ENCODE peak calls at places on chromosomes 11 and 22, in four cellular contexts. One of them, this sample, is unnamed.
A peak's percentile ranks its signal among the peaks of the same experiment; 100 is the strongest.

GRCh38 chr22:47453049-47453448 is 690.6 kb downstream of the TBC1D22A start:
- DNase-seq in fibroblast of lung: no peak
- DNase-seq in right lobe of liver: no peak
- DNase-seq in left lung: peak; percentile 10
- DNase-seq in this sample: no peak

GRCh38 chr11:112540261-112540660 is 279.6 kb upstream of the PLET1 start:
- DNase-seq in right lobe of liver: no peak
- DNase-seq in fibroblast of lung: no peak
- DNase-seq in left lung: no peak
- DNase-seq in this sample: no peak

GRCh38 chr22:50192825-50193204 is 7.1 kb downstream of the TRABD start:
- DNase-seq in left lung: peak; percentile 68
- DNase-seq in fibroblast of lung: no peak
- DNase-seq in right lobe of liver: no peak
- DNase-seq in this sample: no peak

GRCh38 chr11:130023204-130023603 is 20.6 kb upstream of the PRDM10 start:
- DNase-seq in fibroblast of lung: peak; percentile 78
- DNase-seq in right lobe of liver: no peak
- DNase-seq in left lung: no peak
- DNase-seq in this sample: no peak

GRCh38 chr11:111983187-111983986 is 41.8 kb upstream of the DLAT start:
- DNase-seq in right lobe of liver: peak; percentile 84
- DNase-seq in fibroblast of lung: peak; percentile 73
- DNase-seq in left lung: peak; percentile 83
- DNase-seq in this sample: no peak

GRCh38 chr11:14446701-14447169 is 52.9 kb downstream of the COPB1 start:
- DNase-seq in right lobe of liver: no peak
- DNase-seq in left lung: no peak
- DNase-seq in fibroblast of lung: peak; percentile 67
- DNase-seq in this sample: no peak

GRCh38 chr11:31509017-31509411 is 408 bp downstream of the IMMP1L start:
- DNase-seq in left lung: no peak
- DNase-seq in right lobe of liver: no peak
- DNase-seq in fibroblast of lung: no peak
- DNase-seq in this sample: no peak

GRCh38 chr22:22811016-22812009 is 76.3 kb upstream of the IGLL5 start:
- DNase-seq in left lung: no peak
- DNase-seq in fibroblast of lung: no peak
- DNase-seq in right lobe of liver: no peak
- DNase-seq in this sample: no peak

GRCh38 chr11:102269927-102270326 is 47.4 kb upstream of the BIRC3 start:
- DNase-seq in right lobe of liver: no peak
- DNase-seq in left lung: no peak
- DNase-seq in fibroblast of lung: peak; percentile 74
- DNase-seq in this sample: no peak

GRCh38 chr11:74636633-74637184 is 44.3 kb downstream of the POLD3 start:
- DNase-seq in left lung: no peak
- DNase-seq in right lobe of liver: no peak
- DNase-seq in fibroblast of lung: peak; percentile 91
- DNase-seq in this sample: no peak

GRCh38 chr11:128525411-128526243 is 61.7 kb downstream of the ETS1 start:
- DNase-seq in right lobe of liver: no peak
- DNase-seq in left lung: no peak
- DNase-seq in fibroblast of lung: peak; percentile 92
- DNase-seq in this sample: no peak

GRCh38 chr11:102589047-102589459 is 36.1 kb downstream of the MMP20 start:
- DNase-seq in fibroblast of lung: no peak
- DNase-seq in right lobe of liver: no peak
- DNase-seq in left lung: no peak
- DNase-seq in this sample: no peak

GRCh38 chr11:64571410-64572091 is 19.5 kb upstream of the SLC22A12 start:
- DNase-seq in fibroblast of lung: no peak
- DNase-seq in right lobe of liver: no peak
- DNase-seq in left lung: no peak
- DNase-seq in this sample: no peak

GRCh38 chr11:35087648-35088047 is 51.3 kb upstream of the CD44 start:
- DNase-seq in right lobe of liver: no peak
- DNase-seq in left lung: no peak
- DNase-seq in fibroblast of lung: peak; percentile 55
- DNase-seq in this sample: no peak

GRCh38 chr22:42396621-42397331 is 35.4 kb downstream of the NFAM1 start:
- DNase-seq in left lung: no peak
- DNase-seq in fibroblast of lung: no peak
- DNase-seq in right lobe of liver: no peak
- DNase-seq in this sample: no peak

GRCh38 chr11:129933866-129934265 is 38.5 kb upstream of the NFRKB start:
- DNase-seq in fibroblast of lung: no peak
- DNase-seq in left lung: no peak
- DNase-seq in right lobe of liver: no peak
- DNase-seq in this sample: no peak

GRCh38 chr22:17541476-17541875 is 21.8 kb upstream of the SLC25A18 start:
- DNase-seq in fibroblast of lung: no peak
- DNase-seq in left lung: no peak
- DNase-seq in right lobe of liver: no peak
- DNase-seq in this sample: no peak

GRCh38 chr22:46078241-46079092 is 71.9 kb upstream of the PPARA start:
- DNase-seq in fibroblast of lung: peak; percentile 84
- DNase-seq in left lung: peak; percentile 81
- DNase-seq in right lobe of liver: peak; percentile 63
- DNase-seq in this sample: no peak

GRCh38 chr11:85154294-85154693 is 472.9 kb downstream of the DLG2 start:
- DNase-seq in left lung: no peak
- DNase-seq in right lobe of liver: no peak
- DNase-seq in fibroblast of lung: no peak
- DNase-seq in this sample: no peak

GRCh38 chr11:36264601-36265344 is 24.5 kb downstream of the COMMD9 start:
- DNase-seq in fibroblast of lung: no peak
- DNase-seq in right lobe of liver: no peak
- DNase-seq in left lung: no peak
- DNase-seq in this sample: no peak

GRCh38 chr22:43142881-43143562 is at the start of gene MCAT:
- DNase-seq in right lobe of liver: peak; percentile 90
- DNase-seq in left lung: peak; percentile 97
- DNase-seq in fibroblast of lung: peak; percentile 72
- DNase-seq in this sample: peak; percentile 55

GRCh38 chr11:44595964-44596381 is 30.5 kb downstream of the CD82 start:
- DNase-seq in left lung: no peak
- DNase-seq in right lobe of liver: peak; percentile 87
- DNase-seq in fibroblast of lung: peak; percentile 25
- DNase-seq in this sample: no peak

GRCh38 chr11:44590769-44591168 is 25.3 kb downstream of the CD82 start:
- DNase-seq in fibroblast of lung: no peak
- DNase-seq in right lobe of liver: no peak
- DNase-seq in left lung: no peak
- DNase-seq in this sample: no peak

GRCh38 chr11:44595006-44595405 is 29.5 kb downstream of the CD82 start:
- DNase-seq in fibroblast of lung: no peak
- DNase-seq in left lung: no peak
- DNase-seq in right lobe of liver: no peak
- DNase-seq in this sample: no peak

GRCh38 chr11:44592125-44592643 is 26.7 kb downstream of the CD82 start:
- DNase-seq in right lobe of liver: no peak
- DNase-seq in left lung: no peak
- DNase-seq in fibroblast of lung: no peak
- DNase-seq in this sample: no peak

GRCh38 chr11:44593194-44593593 is 27.7 kb downstream of the CD82 start:
- DNase-seq in left lung: no peak
- DNase-seq in fibroblast of lung: no peak
- DNase-seq in right lobe of liver: no peak
- DNase-seq in this sample: no peak
- H3K27ac ChIP-seq in left lung: no peak overlapping the region
- H3K27ac ChIP-seq in fibroblast of lung: no peak overlapping the region
- H3K27ac ChIP-seq in right lobe of liver: no peak overlapping the region
- H3K27ac ChIP-seq in this sample: no peak overlapping the region

GRCh38 chr11:119832132-119832531 is 103.1 kb upstream of the NECTIN1 start:
- DNase-seq in left lung: no peak
- DNase-seq in fibroblast of lung: no peak
- DNase-seq in right lobe of liver: no peak
- DNase-seq in this sample: no peak
- H3K27ac ChIP-seq in left lung: no peak overlapping the region
- H3K27ac ChIP-seq in fibroblast of lung: no peak overlapping the region
- H3K27ac ChIP-seq in right lobe of liver: no peak overlapping the region
- H3K27ac ChIP-seq in this sample: no peak overlapping the region

DNA sequence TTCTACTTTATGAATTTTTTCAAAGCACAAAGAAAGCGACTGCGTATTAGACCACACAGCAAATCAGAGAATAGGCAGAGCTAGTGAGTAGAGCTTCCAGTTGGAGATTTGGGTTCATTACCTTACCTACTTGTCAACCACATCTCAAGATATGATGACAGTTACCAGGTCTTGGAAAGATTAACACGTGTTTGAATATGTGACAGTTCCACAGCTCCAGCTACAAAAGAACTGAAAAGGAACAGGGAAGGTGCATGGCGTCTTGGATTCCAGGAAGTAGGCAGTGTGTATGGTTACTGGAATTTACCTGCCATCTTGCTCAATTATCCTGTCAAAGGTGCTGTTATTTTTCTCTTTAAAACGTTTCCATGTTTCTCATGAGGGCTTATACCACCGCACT is 5.3 kb downstream of the TIRAP start:
- DNase-seq in fibroblast of lung: no peak
- DNase-seq in right lobe of liver: no peak
- DNase-seq in left lung: no peak
- DNase-seq in this sample: no peak
- H3K27ac ChIP-seq in fibroblast of lung: no peak overlapping the region
- H3K27ac ChIP-seq in right lobe of liver: no peak overlapping the region
- H3K27ac ChIP-seq in left lung: no peak overlapping the region
- H3K27ac ChIP-seq in this sample: no peak overlapping the region

GRCh38 chr11:76668362-76669155 is 2.0 kb downstream of the LRRC32 start:
- DNase-seq in left lung: peak; percentile 4
- DNase-seq in fibroblast of lung: no peak
- DNase-seq in right lobe of liver: peak; percentile 30
- DNase-seq in this sample: no peak
- H3K27ac ChIP-seq in left lung: no peak overlapping the region
- H3K27ac ChIP-seq in fibroblast of lung: peak overlapping the region; percentile 63
- H3K27ac ChIP-seq in right lobe of liver: peak overlapping the region; percentile 33
- H3K27ac ChIP-seq in this sample: no peak overlapping the region

GRCh38 chr11:120385110-120385509 is 48.9 kb downstream of the ARHGEF12 start:
- DNase-seq in left lung: no peak
- DNase-seq in right lobe of liver: no peak
- DNase-seq in fibroblast of lung: peak; percentile 69
- DNase-seq in this sample: no peak

GRCh38 chr11:120383518-120384155 is 47.4 kb downstream of the ARHGEF12 start:
- DNase-seq in fibroblast of lung: no peak
- DNase-seq in right lobe of liver: no peak
- DNase-seq in left lung: no peak
- DNase-seq in this sample: no peak

GRCh38 chr11:120385690-120386089 is 49.5 kb downstream of the ARHGEF12 start:
- DNase-seq in left lung: no peak
- DNase-seq in fibroblast of lung: no peak
- DNase-seq in right lobe of liver: no peak
- DNase-seq in this sample: no peak

GRCh38 chr11:120386318-120386717 is 50.1 kb downstream of the ARHGEF12 start:
- DNase-seq in right lobe of liver: no peak
- DNase-seq in left lung: no peak
- DNase-seq in fibroblast of lung: no peak
- DNase-seq in this sample: no peak

DNA sequence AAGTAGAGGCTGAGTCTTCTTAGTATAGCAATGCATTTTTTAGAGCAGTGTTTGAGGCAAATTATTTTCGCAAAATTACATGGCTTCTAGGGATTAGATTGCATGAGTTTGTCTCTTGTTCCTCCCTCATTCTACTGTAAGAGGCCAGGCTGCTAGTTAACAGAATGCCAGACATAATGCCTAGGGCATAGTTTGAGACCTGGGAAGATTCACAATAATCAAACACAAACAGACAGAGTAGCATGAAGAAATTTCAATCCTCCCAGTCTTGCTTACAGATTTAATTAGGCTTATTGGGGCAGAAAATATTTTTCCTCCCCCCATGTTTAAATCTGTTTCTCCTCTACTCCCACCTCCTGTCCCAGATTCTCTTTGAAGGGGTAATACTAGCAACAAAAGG is 48.3 kb downstream of the ARHGEF12 start:
- DNase-seq in fibroblast of lung: no peak
- DNase-seq in right lobe of liver: no peak
- DNase-seq in left lung: no peak
- DNase-seq in this sample: no peak
- H3K27ac ChIP-seq in fibroblast of lung: no peak overlapping the region
- H3K27ac ChIP-seq in right lobe of liver: no peak overlapping the region
- H3K27ac ChIP-seq in left lung: no peak overlapping the region
- H3K27ac ChIP-seq in this sample: no peak overlapping the region

This sample was measured in iPS DF 6.9.